ENCODE peak calls at places on chromosomes 13 and 19, in five cellular contexts. V is Panc1, Y is upper lobe of right lung, C is IMR-90, P is left lung. A is an unnamed sample.

GRCh38 chr19:50432221-50432626 is 468 bp upstream of the MYBPC2 start:
- ATAC-seq in V (peak), Y (peak), C (peak), P (peak), A (no peak)

GRCh38 chr13:20673711-20674110 is 29.8 kb upstream of the IL17D start:
- ATAC-seq in V (no peak), Y (no peak), C (no peak), P (no peak), A (no peak)

GRCh38 chr13:46179576-46180368 is 2.2 kb downstream of the LCP1 start:
- ATAC-seq in V (no peak), Y (peak), C (no peak), P (peak), A (no peak)

GRCh38 chr13:79492313-79492798 is 11.4 kb downstream of the NDFIP2 start:
- ATAC-seq in V (no peak), Y (peak), C (peak), P (peak), A (no peak)

GRCh38 chr13:25715760-25716159 is 336.1 kb downstream of the SHISA2 start:
- ATAC-seq in V (no peak), Y (no peak), C (no peak), P (no peak), A (no peak)

GRCh38 chr13:47426126-47426849 is 529.4 kb upstream of the HTR2A start:
- ATAC-seq in V (no peak), Y (peak), C (peak), P (peak), A (peak)

GRCh38 chr13:109500146-109500773 is 286.1 kb downstream of the IRS2 start:
- ATAC-seq in V (no peak), Y (no peak), C (peak), P (no peak), A (no peak)

GRCh38 chr19:54851353-54851752 is 1.1 kb downstream of the KIR3DL2 start:
- ATAC-seq in V (no peak), Y (no peak), C (no peak), P (no peak), A (no peak)

GRCh38 chr13:61146158-61146557 is 269.5 kb downstream of the PCDH20 start:
- ATAC-seq in V (no peak), Y (no peak), C (no peak), P (no peak), A (no peak)

GRCh38 chr19:12626958-12627357 is 16.2 kb downstream of the ZNF791 start:
- ATAC-seq in V (no peak), Y (no peak), C (no peak), P (no peak), A (no peak)

GRCh38 chr19:1270168-1270853 is 1.2 kb downstream of the CIRBP start:
- ATAC-seq in V (no peak), Y (no peak), C (no peak), P (no peak), A (no peak)

GRCh38 chr13:46094478-46094877 is 10.4 kb downstream of the CPB2 start:
- ATAC-seq in V (no peak), Y (no peak), C (no peak), P (no peak), A (no peak)

GRCh38 chr13:38180670-38181069 is 169.0 kb upstream of the UFM1 start:
- ATAC-seq in V (no peak), Y (no peak), C (peak), P (no peak), A (no peak)

GRCh38 chr19:15463865-15464371 is 426 bp downstream of the RASAL3 start:
- ATAC-seq in V (no peak), Y (peak), C (no peak), P (peak), A (no peak)

GRCh38 chr13:24052547-24052981 is 108.0 kb upstream of the SPATA13 start:
- ATAC-seq in V (no peak), Y (no peak), C (peak), P (peak), A (peak)

GRCh38 chr13:24050796-24051715 is 109.5 kb upstream of the SPATA13 start:
- ATAC-seq in V (no peak), Y (peak), C (no peak), P (no peak), A (no peak)

GRCh38 chr13:24045456-24045996 is 115.0 kb upstream of the SPATA13 start:
- ATAC-seq in V (no peak), Y (no peak), C (no peak), P (no peak), A (no peak)

GRCh38 chr13:24053505-24054251 is 106.8 kb upstream of the SPATA13 start:
- ATAC-seq in V (peak), Y (peak), C (peak), P (peak), A (peak)

GRCh38 chr13:24050292-24050711 is 110.2 kb upstream of the SPATA13 start:
- ATAC-seq in V (no peak), Y (peak), C (peak), P (peak), A (no peak)
- H3K27ac ChIP-seq in V (no peak), Y (no peak), C (peak), P (peak), A (peak)

GRCh38 chr19:51695088-51695487 is 2.0 kb downstream of the SPACA6 start:
- ATAC-seq in V (no peak), Y (no peak), C (no peak), P (no peak), A (no peak)

GRCh38 chr19:51693819-51694218 is 689 bp downstream of the SPACA6 start:
- ATAC-seq in V (no peak), Y (no peak), C (no peak), P (no peak), A (no peak)

GRCh38 chr19:51694318-51695085 is 1.4 kb downstream of the SPACA6 start:
- ATAC-seq in V (no peak), Y (no peak), C (no peak), P (no peak), A (no peak)

GRCh38 chr19:51692065-51692915 is 840 bp upstream of the SPACA6 start:
- ATAC-seq in V (no peak), Y (no peak), C (no peak), P (no peak), A (no peak)

DNA sequence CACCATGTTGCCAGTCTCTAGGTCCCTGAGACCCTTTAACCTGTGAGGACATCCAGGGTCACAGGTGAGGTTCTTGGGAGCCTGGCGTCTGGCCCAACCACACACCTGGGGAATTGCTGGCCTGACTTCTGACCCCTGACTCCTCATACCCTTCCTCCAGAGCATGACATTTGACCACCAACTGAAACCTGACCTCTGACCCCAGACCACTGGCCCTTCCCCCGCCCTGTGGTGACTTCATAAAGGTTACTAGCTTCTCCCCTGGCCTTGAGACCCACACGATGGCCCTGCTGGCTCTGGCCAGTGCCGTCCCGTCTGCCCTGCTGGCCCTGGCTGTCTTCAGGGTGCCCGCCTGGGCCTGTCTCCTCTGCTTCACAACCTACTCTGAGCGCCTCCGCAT is at the start of gene SPACA6:
- ATAC-seq in V (no peak), Y (no peak), C (no peak), P (no peak), A (no peak)
- H3K4me3 ChIP-seq in V (peak), Y (peak), C (no peak), P (no peak), A (peak)

GRCh38 chr19:56917998-56918397 is 77.5 kb upstream of the PEG3 start:
- ATAC-seq in V (no peak), Y (no peak), C (no peak), P (no peak), A (no peak)

GRCh38 chr19:56916528-56916927 is 76.0 kb upstream of the PEG3 start:
- ATAC-seq in V (no peak), Y (no peak), C (no peak), P (no peak), A (no peak)

GRCh38 chr19:56918682-56919307 is 78.3 kb upstream of the PEG3 start:
- ATAC-seq in V (no peak), Y (no peak), C (no peak), P (no peak), A (no peak)

GRCh38 chr19:56919308-56919995 is 78.9 kb upstream of the PEG3 start:
- ATAC-seq in V (no peak), Y (no peak), C (no peak), P (no peak), A (no peak)
- H3K27ac ChIP-seq in V (no peak), Y (no peak), C (no peak), P (no peak), A (no peak)

DNA sequence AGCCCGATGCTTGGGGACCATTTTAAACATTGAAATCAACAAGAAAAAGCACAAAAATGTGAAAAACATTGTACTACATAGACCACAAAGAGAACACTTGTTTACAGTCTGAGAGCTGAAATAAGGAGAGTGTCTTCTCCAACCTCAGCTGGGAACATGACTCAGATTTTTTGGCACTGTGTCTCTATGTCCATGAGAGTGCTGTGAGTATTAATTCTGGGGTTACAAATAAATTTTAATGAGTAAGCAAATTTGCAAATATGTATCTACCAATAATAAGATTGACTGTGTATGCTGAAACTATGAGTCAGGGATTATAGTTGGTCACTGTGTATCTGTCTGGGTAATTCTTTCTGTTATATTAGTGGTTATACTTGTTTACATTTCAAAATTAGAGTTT is 174.0 kb downstream of the DCT start:
- ATAC-seq in V (no peak), Y (no peak), C (peak), P (peak), A (peak)
- H3K4me3 ChIP-seq in V (no peak), Y (no peak), C (no peak), P (no peak), A (no peak)

DNA sequence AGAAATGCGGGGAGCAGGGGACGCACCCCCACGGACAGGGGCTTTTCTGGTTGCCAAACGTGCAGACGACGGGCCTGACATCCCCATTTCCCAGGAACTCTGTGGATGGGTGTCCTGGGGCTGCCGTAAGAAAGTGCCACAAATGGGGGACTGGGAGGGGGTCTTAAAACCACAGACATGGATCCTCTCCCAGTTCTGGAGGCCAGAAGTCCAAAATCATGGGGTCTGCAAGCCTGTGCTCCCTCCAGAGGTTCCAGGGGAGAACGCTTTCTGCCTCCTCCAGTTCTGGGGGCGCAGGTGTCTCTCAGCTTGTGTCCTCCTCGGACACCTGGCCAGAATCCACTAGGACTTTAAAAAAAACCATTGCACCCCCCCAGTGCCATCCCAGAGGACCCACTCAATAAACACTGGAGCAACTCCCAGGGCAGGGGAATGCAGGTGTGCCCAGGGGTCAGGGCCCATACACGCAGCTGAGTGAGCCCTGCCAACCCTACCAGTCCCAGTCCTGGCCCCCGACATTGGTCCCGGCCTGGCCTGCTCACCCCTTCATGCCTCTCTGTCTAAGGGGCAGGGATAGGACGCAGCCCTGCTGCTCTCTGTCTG is 103.9 kb downstream of the GADD45B start:
- ATAC-seq in V (no peak), Y (no peak), C (no peak), P (no peak), A (no peak)
- H3K27ac ChIP-seq in V (peak), Y (peak), C (peak), P (peak), A (peak)

GRCh38 chr19:11164278-11164677 is 8.7 kb upstream of the SPC24 start:
- ATAC-seq in V (no peak), Y (no peak), C (no peak), P (no peak), A (no peak)
- H3K4me3 ChIP-seq in V (no peak), Y (no peak), C (no peak), P (no peak), A (peak)

DNA sequence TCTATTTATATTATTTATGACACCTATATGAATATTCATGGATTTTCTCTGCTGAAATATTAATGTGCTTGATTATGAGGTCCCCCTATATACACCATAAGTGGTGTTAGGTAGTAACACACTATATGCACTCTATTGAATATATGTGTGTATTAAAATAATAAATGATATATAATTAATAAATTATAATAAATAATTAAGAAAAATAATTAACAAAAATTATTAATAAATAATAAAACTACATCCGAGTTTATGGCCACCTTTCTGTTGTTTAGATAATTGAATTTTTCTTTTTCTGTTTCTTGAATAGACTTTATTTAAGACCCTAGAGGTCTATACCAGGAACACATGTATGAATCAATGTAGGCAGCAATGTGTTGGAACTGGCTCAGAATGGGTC is 20.9 kb upstream of the ARHGEF18 start:
- ATAC-seq in V (no peak), Y (no peak), C (no peak), P (no peak), A (no peak)
- H3K27ac ChIP-seq in V (no peak), Y (no peak), C (no peak), P (no peak), A (no peak)

GRCh38 chr13:99995503-99996176 is 14.1 kb downstream of the ZIC2 start:
- ATAC-seq in V (no peak), Y (no peak), C (no peak), P (no peak), A (no peak)
- H3K4me3 ChIP-seq in V (no peak), Y (no peak), C (no peak), P (no peak), A (no peak)

GRCh38 chr13:74768521-74769090 is 634.4 kb upstream of the KLF12 start:
- ATAC-seq in V (no peak), Y (no peak), C (peak), P (no peak), A (no peak)

GRCh38 chr13:74767031-74767430 is 632.8 kb upstream of the KLF12 start:
- ATAC-seq in V (no peak), Y (no peak), C (no peak), P (no peak), A (no peak)

GRCh38 chr13:74773263-74773662 is 639.1 kb upstream of the KLF12 start:
- ATAC-seq in V (no peak), Y (no peak), C (no peak), P (no peak), A (no peak)

GRCh38 chr13:74771964-74772363 is 637.8 kb upstream of the KLF12 start:
- ATAC-seq in V (no peak), Y (no peak), C (peak), P (no peak), A (no peak)

DNA sequence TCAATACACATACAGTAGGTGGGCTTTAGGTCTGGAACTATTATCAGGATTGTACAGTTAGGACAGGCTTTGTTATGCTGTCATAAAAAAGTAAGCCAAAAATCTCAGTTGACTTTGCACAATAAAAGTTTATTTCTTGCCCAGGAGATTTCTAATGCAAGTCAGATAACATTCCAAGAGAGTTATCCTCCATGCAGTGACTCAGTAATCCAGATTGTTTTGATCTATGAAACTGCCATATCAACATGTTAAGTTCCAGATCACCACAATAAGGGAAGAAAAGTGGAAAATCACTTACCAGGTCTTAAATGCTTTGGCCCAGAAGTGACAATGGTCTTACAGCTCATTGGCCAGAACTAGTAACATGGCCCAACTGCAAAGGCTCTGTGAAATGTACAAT is 636.2 kb upstream of the KLF12 start:
- ATAC-seq in V (no peak), Y (no peak), C (peak), P (no peak), A (no peak)
- H3K27ac ChIP-seq in V (no peak), Y (no peak), C (peak), P (no peak), A (no peak)

GRCh38 chr19:42284066-42284501 is 15.0 kb downstream of the CIC start:
- ATAC-seq in V (peak), Y (peak), C (peak), P (peak), A (peak)

GRCh38 chr19:42284641-42285341 is 15.7 kb downstream of the CIC start:
- ATAC-seq in V (no peak), Y (no peak), C (peak), P (no peak), A (no peak)

GRCh38 chr19:42285988-42286348 is 16.0 kb upstream of the PRR19 start:
- ATAC-seq in V (no peak), Y (no peak), C (no peak), P (no peak), A (no peak)

GRCh38 chr19:42286349-42287016 is 15.4 kb upstream of the PRR19 start:
- ATAC-seq in V (no peak), Y (no peak), C (no peak), P (no peak), A (no peak)

GRCh38 chr19:42285546-42285945 is 16.4 kb upstream of the PRR19 start:
- ATAC-seq in V (no peak), Y (no peak), C (no peak), P (no peak), A (no peak)
- H3K4me3 ChIP-seq in V (peak), Y (peak), C (peak), P (no peak), A (no peak)